ENCODE peak calls at places on chromosomes 2 and 18, in seven cellular contexts. O is HepG2, I is GM12878, N is sigmoid colon, P is transverse colon, B is K562, U is SK-N-SH. A is an unnamed sample.

GRCh38 chr2:71713581-71714580 is 260.5 kb downstream of the DYSF start:
- DNase-seq in O (no peak), I (no peak), N (peak), P (no peak), B (no peak), U (no peak), A (no peak)

GRCh38 chr2:84338069-84338468 is 121.0 kb downstream of the SUCLG1 start:
- DNase-seq in O (no peak), I (no peak), N (no peak), P (no peak), B (no peak), U (peak), A (no peak)

GRCh38 chr2:235170016-235170415 is 218.2 kb downstream of the SH3BP4 start:
- DNase-seq in O (no peak), I (no peak), N (no peak), P (no peak), B (no peak), U (no peak), A (no peak)

GRCh38 chr2:166610180-166610919 is 116.3 kb upstream of the SCN7A start:
- DNase-seq in O (no peak), I (no peak), N (peak), P (no peak), B (no peak), U (no peak), A (no peak)

GRCh38 chr2:219560037-219560892 is 11.1 kb downstream of the OBSL1 start:
- DNase-seq in O (no peak), I (no peak), N (no peak), P (no peak), B (peak), U (peak), A (no peak)

GRCh38 chr2:18500333-18500732 is 60.1 kb downstream of the RDH14 start:
- DNase-seq in O (no peak), I (no peak), N (no peak), P (no peak), B (no peak), U (no peak), A (no peak)

GRCh38 chr2:118830886-118831285 is 16.6 kb downstream of the EN1 start:
- DNase-seq in O (no peak), I (no peak), N (no peak), P (no peak), B (no peak), U (no peak), A (no peak)

GRCh38 chr2:79122676-79123075 is 2.4 kb downstream of the REG1A start:
- DNase-seq in O (no peak), I (no peak), N (no peak), P (no peak), B (no peak), U (no peak), A (no peak)

GRCh38 chr2:190649035-190649797 is at the start of gene NAB1:
- DNase-seq in O (peak), I (no peak), N (peak), P (peak), B (no peak), U (peak), A (peak)

GRCh38 chr18:8505036-8505435 is 104.2 kb upstream of the RAB12 start:
- DNase-seq in O (no peak), I (no peak), N (peak), P (no peak), B (no peak), U (peak), A (no peak)

GRCh38 chr2:27377618-27378095 is 2.9 kb downstream of the ZNF513 start:
- DNase-seq in O (no peak), I (no peak), N (no peak), P (no peak), B (no peak), U (no peak), A (no peak)

GRCh38 chr18:26228562-26229260 is 2.5 kb downstream of the TAF4B start:
- DNase-seq in O (no peak), I (no peak), N (no peak), P (no peak), B (no peak), U (no peak), A (no peak)

GRCh38 chr2:72719416-72719815 is 106.4 kb downstream of the EXOC6B start:
- DNase-seq in O (no peak), I (no peak), N (no peak), P (no peak), B (no peak), U (no peak), A (no peak)

GRCh38 chr2:439077-439476 is 151.2 kb upstream of the ALKAL2 start:
- DNase-seq in O (no peak), I (no peak), N (no peak), P (no peak), B (no peak), U (peak), A (no peak)

GRCh38 chr2:237701859-237702370 is 74.5 kb downstream of the LRRFIP1 start:
- DNase-seq in O (no peak), I (no peak), N (no peak), P (no peak), B (no peak), U (peak), A (no peak)

GRCh38 chr2:237702439-237703397 is 75.3 kb downstream of the LRRFIP1 start:
- DNase-seq in O (no peak), I (no peak), N (peak), P (peak), B (no peak), U (peak), A (peak)

GRCh38 chr2:237706257-237706656 is 78.9 kb downstream of the LRRFIP1 start:
- DNase-seq in O (no peak), I (no peak), N (peak), P (no peak), B (no peak), U (no peak), A (no peak)

GRCh38 chr2:237705225-237705524 is 77.8 kb downstream of the LRRFIP1 start:
- DNase-seq in O (no peak), I (no peak), N (no peak), P (no peak), B (no peak), U (no peak), A (no peak)

GRCh38 chr2:237704476-237705224 is 77.3 kb downstream of the LRRFIP1 start:
- DNase-seq in O (no peak), I (no peak), N (no peak), P (no peak), B (no peak), U (no peak), A (no peak)
- H3K27ac ChIP-seq in O (no peak), I (peak), N (peak), P (peak), B (no peak), U (peak), A (peak)

GRCh38 chr2:96638144-96639121 is at the start of gene KANSL3:
- DNase-seq in O (peak), I (peak), N (peak), P (peak), B (peak), U (peak), A (peak)
- TF ChIP-seq EP300 in O (peak), I (no peak), N (no peak), P (no peak), B (peak), U (peak), A (no peak)

DNA sequence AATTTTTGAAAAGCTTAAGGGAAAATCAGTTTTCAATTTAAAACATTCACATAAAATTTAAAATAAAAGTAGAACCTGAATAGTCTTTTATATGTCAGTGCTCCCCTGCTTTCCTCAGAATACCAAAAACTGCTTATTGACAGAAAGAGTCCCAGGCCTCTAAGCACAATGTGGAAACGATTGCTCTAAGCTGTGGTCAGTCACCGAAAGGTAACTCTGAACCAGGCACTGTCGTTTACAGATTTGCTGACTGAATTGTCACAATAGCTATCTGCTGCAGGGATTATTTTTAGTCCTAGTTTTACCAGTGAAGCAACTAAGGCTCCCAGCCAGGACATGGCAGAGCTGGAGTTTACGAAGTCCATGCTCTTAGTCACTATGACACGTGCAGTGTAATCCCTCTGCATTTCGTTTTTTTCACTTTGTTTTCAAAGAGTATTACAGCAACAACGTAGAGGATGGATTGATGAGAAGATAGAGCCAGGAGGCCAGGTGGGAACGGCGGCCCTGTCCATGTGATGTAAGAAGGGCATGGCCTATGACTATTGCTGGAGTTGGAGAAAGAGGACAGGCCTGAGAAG is 28.1 kb upstream of the TMEM247 start:
- DNase-seq in O (no peak), I (no peak), N (peak), P (no peak), B (no peak), U (no peak), A (no peak)
- TF ChIP-seq POLR2AphosphoS5 in O (no peak), I (no peak), N (no peak), P (no peak), B (no peak), U (no peak), A (peak)

GRCh38 chr18:22182884-22183610 is 13.7 kb downstream of the GATA6 start:
- DNase-seq in O (no peak), I (no peak), N (no peak), P (no peak), B (no peak), U (no peak), A (no peak)
- H3K27ac ChIP-seq in O (no peak), I (no peak), N (no peak), P (peak), B (no peak), U (no peak), A (peak)

DNA sequence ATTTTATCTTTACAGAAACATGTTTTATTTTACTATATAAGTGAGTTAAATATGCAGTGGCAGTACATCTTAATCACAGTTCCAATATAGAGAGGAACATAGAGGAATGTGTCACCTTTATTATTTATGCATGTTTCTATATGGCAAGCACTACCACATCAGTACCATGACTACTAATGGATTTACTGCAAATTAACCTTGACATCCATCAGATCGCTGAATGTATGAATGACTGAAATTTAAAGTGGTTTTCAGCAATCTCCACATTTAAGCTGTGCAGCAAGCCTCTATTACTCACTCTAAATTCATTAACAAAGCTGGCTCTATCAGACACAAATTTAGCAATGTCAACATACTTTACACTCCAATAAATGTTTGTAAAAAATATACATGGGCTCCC is 790.6 kb downstream of the NRXN1 start:
- DNase-seq in O (no peak), I (no peak), N (no peak), P (no peak), B (no peak), U (no peak), A (no peak)
- TF ChIP-seq EP300 in O (no peak), I (no peak), N (no peak), P (no peak), B (no peak), U (no peak), A (no peak)

GRCh38 chr18:13258792-13259385 is 40.3 kb downstream of the LDLRAD4 start:
- DNase-seq in O (no peak), I (no peak), N (no peak), P (no peak), B (no peak), U (no peak), A (no peak)
- TF ChIP-seq POLR2AphosphoS5 in O (no peak), I (no peak), N (no peak), P (no peak), B (no peak), U (no peak), A (no peak)